ENCODE peak calls at places on chromosomes 3 and 15, in four cellular contexts. One of them, this sample, is unnamed. For H3K27me3, the result is how much of the 10 kb centered on the place peaks cover.

GRCh38 chr3:5330152-5330810 is 142.8 kb downstream of the EDEM1 start:
- DNase-seq in uterus: no peak
- DNase-seq in adrenal gland: no peak
- DNase-seq in transverse colon: no peak
- DNase-seq in this sample: no peak

GRCh38 chr3:128942161-128942952 is 51.5 kb downstream of the CFAP92 start:
- DNase-seq in uterus: no peak
- DNase-seq in adrenal gland: peak
- DNase-seq in transverse colon: no peak
- DNase-seq in this sample: no peak

GRCh38 chr15:74889882-74890768 is at the start of gene MPI:
- DNase-seq in uterus: peak
- DNase-seq in adrenal gland: peak
- DNase-seq in transverse colon: peak
- DNase-seq in this sample: peak

GRCh38 chr15:80804970-80805495 is 25.9 kb downstream of the CEMIP start:
- DNase-seq in uterus: no peak
- DNase-seq in adrenal gland: no peak
- DNase-seq in transverse colon: no peak
- DNase-seq in this sample: no peak

GRCh38 chr3:38549082-38549481 is 52.9 kb downstream of the EXOG start:
- DNase-seq in uterus: no peak
- DNase-seq in adrenal gland: peak
- DNase-seq in transverse colon: peak
- DNase-seq in this sample: no peak

GRCh38 chr3:138511990-138512389 is 77.6 kb downstream of the ESYT3 start:
- DNase-seq in uterus: no peak
- DNase-seq in adrenal gland: no peak
- DNase-seq in transverse colon: no peak
- DNase-seq in this sample: no peak

GRCh38 chr3:144821583-144821982 is 850.0 kb downstream of the DIPK2A start:
- DNase-seq in uterus: no peak
- DNase-seq in adrenal gland: no peak
- DNase-seq in transverse colon: no peak
- DNase-seq in this sample: no peak

GRCh38 chr3:172256101-172256687 is 192.1 kb downstream of the GHSR start:
- DNase-seq in uterus: peak
- DNase-seq in adrenal gland: peak
- DNase-seq in transverse colon: no peak
- DNase-seq in this sample: peak

GRCh38 chr3:51682526-51682925 is 11.5 kb downstream of the TEX264 start:
- DNase-seq in uterus: no peak
- DNase-seq in adrenal gland: no peak
- DNase-seq in transverse colon: no peak
- DNase-seq in this sample: no peak

GRCh38 chr3:188590556-188590955 is 436.6 kb downstream of the LPP start:
- DNase-seq in uterus: no peak
- DNase-seq in adrenal gland: no peak
- DNase-seq in transverse colon: no peak
- DNase-seq in this sample: no peak

GRCh38 chr15:74265046-74265639 is 29.0 kb downstream of the CCDC33 start:
- DNase-seq in uterus: no peak
- DNase-seq in adrenal gland: no peak
- DNase-seq in transverse colon: no peak
- DNase-seq in this sample: peak

GRCh38 chr15:58842713-58843396 is 71.8 kb downstream of the MINDY2 start:
- DNase-seq in uterus: no peak
- DNase-seq in adrenal gland: no peak
- DNase-seq in transverse colon: no peak
- DNase-seq in this sample: no peak

GRCh38 chr3:132232231-132232792 is 84.9 kb upstream of the ACP3 start:
- DNase-seq in uterus: no peak
- DNase-seq in adrenal gland: no peak
- DNase-seq in transverse colon: no peak
- DNase-seq in this sample: no peak

GRCh38 chr3:43177092-43177491 is 71.2 kb upstream of the POMGNT2 start:
- DNase-seq in uterus: no peak
- DNase-seq in adrenal gland: no peak
- DNase-seq in transverse colon: no peak
- DNase-seq in this sample: no peak

GRCh38 chr15:60799885-60800728 is 321.2 kb upstream of the ICE2 start:
- DNase-seq in uterus: no peak
- DNase-seq in adrenal gland: no peak
- DNase-seq in transverse colon: no peak
- DNase-seq in this sample: no peak

GRCh38 chr3:59273976-59274375 is 224.2 kb upstream of the CFAP20DC start:
- DNase-seq in uterus: no peak
- DNase-seq in adrenal gland: no peak
- DNase-seq in transverse colon: no peak
- DNase-seq in this sample: no peak

GRCh38 chr15:78353093-78353492 is 12.9 kb downstream of the CRABP1 start:
- DNase-seq in uterus: no peak
- DNase-seq in adrenal gland: no peak
- DNase-seq in transverse colon: no peak
- DNase-seq in this sample: no peak

GRCh38 chr3:156633335-156633734 is 41.1 kb upstream of the TIPARP start:
- DNase-seq in uterus: no peak
- DNase-seq in adrenal gland: peak
- DNase-seq in transverse colon: no peak
- DNase-seq in this sample: peak

GRCh38 chr3:52277972-52278509 is 408 bp downstream of the WDR82 start:
- DNase-seq in uterus: peak
- DNase-seq in adrenal gland: peak
- DNase-seq in transverse colon: no peak
- DNase-seq in this sample: peak

GRCh38 chr3:67790043-67790442 is 135.6 kb upstream of the SUCLG2 start:
- DNase-seq in uterus: no peak
- DNase-seq in adrenal gland: peak
- DNase-seq in transverse colon: peak
- DNase-seq in this sample: peak

GRCh38 chr3:141952611-141953010 is 76.2 kb downstream of the ATP1B3 start:
- DNase-seq in uterus: no peak
- DNase-seq in adrenal gland: no peak
- DNase-seq in transverse colon: no peak
- DNase-seq in this sample: no peak

GRCh38 chr3:126356373-126357298 is 572 bp downstream of the KLF15 start:
- DNase-seq in uterus: peak
- DNase-seq in adrenal gland: peak
- DNase-seq in transverse colon: peak
- DNase-seq in this sample: peak

GRCh38 chr15:49621327-49622210 is 721 bp downstream of the DTWD1 start:
- DNase-seq in uterus: no peak
- DNase-seq in adrenal gland: no peak
- DNase-seq in transverse colon: no peak
- DNase-seq in this sample: no peak

GRCh38 chr3:136962961-136963360 is 5.2 kb downstream of the IL20RB start:
- DNase-seq in uterus: no peak
- DNase-seq in adrenal gland: no peak
- DNase-seq in transverse colon: no peak
- DNase-seq in this sample: no peak

GRCh38 chr15:55873024-55873745 is 120.2 kb downstream of the NEDD4 start:
- DNase-seq in uterus: no peak
- DNase-seq in adrenal gland: no peak
- DNase-seq in transverse colon: no peak
- DNase-seq in this sample: no peak

GRCh38 chr3:184382326-184383032 is 2.6 kb downstream of the CHRD start:
- DNase-seq in uterus: no peak
- DNase-seq in adrenal gland: no peak
- DNase-seq in transverse colon: no peak
- DNase-seq in this sample: no peak

GRCh38 chr15:69973102-69973714 is 124.5 kb downstream of the TLE3 start:
- DNase-seq in uterus: no peak
- DNase-seq in adrenal gland: no peak
- DNase-seq in transverse colon: no peak
- DNase-seq in this sample: no peak

GRCh38 chr15:50979041-50979440 is 70.6 kb downstream of the AP4E1 start:
- DNase-seq in uterus: no peak
- DNase-seq in adrenal gland: no peak
- DNase-seq in transverse colon: no peak
- DNase-seq in this sample: no peak

GRCh38 chr15:77749236-77749997 is 116.7 kb upstream of the LINGO1 start:
- DNase-seq in uterus: no peak
- DNase-seq in adrenal gland: no peak
- DNase-seq in transverse colon: no peak
- DNase-seq in this sample: no peak

GRCh38 chr3:184192889-184193288 is 6.9 kb downstream of the ABCF3 start:
- DNase-seq in uterus: no peak
- DNase-seq in adrenal gland: no peak
- DNase-seq in transverse colon: no peak
- DNase-seq in this sample: no peak

GRCh38 chr15:63603516-63603915 is 6.3 kb downstream of the FBXL22 start:
- DNase-seq in uterus: no peak
- DNase-seq in adrenal gland: no peak
- DNase-seq in transverse colon: no peak
- DNase-seq in this sample: no peak

GRCh38 chr15:36632196-36632595 is 52.8 kb downstream of the CDIN1 start:
- DNase-seq in uterus: no peak
- DNase-seq in adrenal gland: no peak
- DNase-seq in transverse colon: no peak
- DNase-seq in this sample: no peak

GRCh38 chr3:39809995-39810595 is 686 bp downstream of the MYRIP start:
- DNase-seq in uterus: no peak
- DNase-seq in adrenal gland: no peak
- DNase-seq in transverse colon: no peak
- DNase-seq in this sample: no peak
- H3K27me3 ChIP-seq in uterus: under half
- H3K27me3 ChIP-seq in adrenal gland: under half
- H3K27me3 ChIP-seq in transverse colon: half or more
- H3K27me3 ChIP-seq in this sample: under half

GRCh38 chr15:67836477-67836876 is 3.4 kb downstream of the RNU6-1 start:
- DNase-seq in uterus: peak
- DNase-seq in adrenal gland: peak
- DNase-seq in transverse colon: peak
- DNase-seq in this sample: peak

GRCh38 chr15:67834593-67835348 is 5.1 kb downstream of the RNU6-1 start:
- DNase-seq in uterus: no peak
- DNase-seq in adrenal gland: no peak
- DNase-seq in transverse colon: peak
- DNase-seq in this sample: no peak

GRCh38 chr15:67836955-67837354 is 2.9 kb downstream of the RNU6-1 start:
- DNase-seq in uterus: no peak
- DNase-seq in adrenal gland: no peak
- DNase-seq in transverse colon: no peak
- DNase-seq in this sample: no peak

GRCh38 chr15:67835349-67836133 is 4.3 kb downstream of the RNU6-1 start:
- DNase-seq in uterus: no peak
- DNase-seq in adrenal gland: no peak
- DNase-seq in transverse colon: no peak
- DNase-seq in this sample: no peak

GRCh38 chr15:67836134-67836455 is 3.8 kb downstream of the RNU6-1 start:
- DNase-seq in uterus: no peak
- DNase-seq in adrenal gland: no peak
- DNase-seq in transverse colon: no peak
- DNase-seq in this sample: no peak
- H3K27ac ChIP-seq in uterus: no peak
- H3K27ac ChIP-seq in adrenal gland: no peak
- H3K27ac ChIP-seq in transverse colon: no peak
- H3K27ac ChIP-seq in this sample: no peak

DNA sequence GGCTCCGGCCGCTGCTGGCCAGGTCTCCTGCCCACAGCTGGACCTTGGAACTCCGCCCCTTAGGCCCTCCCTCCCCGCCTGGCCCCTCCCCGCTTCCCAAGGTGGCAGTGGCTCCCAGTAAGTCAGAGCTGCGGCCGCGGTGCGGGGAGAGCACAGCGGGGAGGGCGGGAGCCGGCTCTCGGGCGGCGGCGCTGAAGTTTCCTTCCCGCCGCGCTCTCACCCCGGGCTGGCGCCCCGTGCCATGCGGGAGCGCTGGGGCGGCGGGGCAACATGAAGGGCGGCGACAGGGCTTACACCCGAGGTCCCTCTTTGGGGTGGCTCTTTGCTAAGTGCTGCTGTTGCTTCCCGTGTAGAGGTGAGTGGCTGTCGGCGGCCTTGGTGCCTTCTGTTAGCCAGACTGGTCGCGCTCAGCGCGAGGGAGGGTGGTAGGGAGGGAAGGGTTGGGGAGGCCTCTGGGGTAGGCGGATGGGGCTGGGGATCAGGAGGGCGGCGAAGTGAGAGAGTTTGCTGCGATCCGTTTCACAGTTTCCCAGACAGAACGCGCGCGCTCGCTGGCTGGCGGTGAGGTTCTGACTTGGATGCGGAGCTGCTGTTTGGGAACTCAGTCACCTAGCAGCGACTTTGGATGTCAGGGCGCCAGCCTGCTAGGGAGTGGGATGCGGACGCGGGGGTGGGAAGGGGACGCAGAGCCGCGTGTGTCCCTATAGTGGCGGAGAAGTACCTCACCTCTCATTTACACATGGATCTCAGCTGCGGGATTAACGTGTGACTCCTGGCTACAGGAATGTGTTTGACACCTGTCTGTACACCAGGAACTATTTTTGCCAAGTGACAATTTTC is 145.5 kb upstream of the UMPS start:
- DNase-seq in uterus: peak
- DNase-seq in adrenal gland: peak
- DNase-seq in transverse colon: peak
- DNase-seq in this sample: peak
- TF ChIP-seq POLR2A in uterus: peak
- TF ChIP-seq POLR2A in adrenal gland: peak
- TF ChIP-seq POLR2A in transverse colon: peak
- TF ChIP-seq POLR2A in this sample: no peak

GRCh38 chr3:14317057-14317553 is 85.3 kb upstream of the SLC6A6 start:
- DNase-seq in uterus: no peak
- DNase-seq in adrenal gland: no peak
- DNase-seq in transverse colon: no peak
- DNase-seq in this sample: no peak

GRCh38 chr3:14307953-14308352 is 94.5 kb upstream of the SLC6A6 start:
- DNase-seq in uterus: no peak
- DNase-seq in adrenal gland: no peak
- DNase-seq in transverse colon: no peak
- DNase-seq in this sample: no peak

GRCh38 chr3:14311722-14312121 is 90.7 kb upstream of the SLC6A6 start:
- DNase-seq in uterus: no peak
- DNase-seq in adrenal gland: no peak
- DNase-seq in transverse colon: no peak
- DNase-seq in this sample: no peak

GRCh38 chr3:14312375-14312774 is 90.0 kb upstream of the SLC6A6 start:
- DNase-seq in uterus: no peak
- DNase-seq in adrenal gland: no peak
- DNase-seq in transverse colon: no peak
- DNase-seq in this sample: no peak
- H3K27me3 ChIP-seq in uterus: under half
- H3K27me3 ChIP-seq in adrenal gland: under half
- H3K27me3 ChIP-seq in transverse colon: under half
- H3K27me3 ChIP-seq in this sample: under half

GRCh38 chr15:89472785-89473256 is 23.6 kb downstream of the RHCG start:
- DNase-seq in uterus: no peak
- DNase-seq in adrenal gland: peak
- DNase-seq in transverse colon: peak
- DNase-seq in this sample: peak

GRCh38 chr15:89469331-89470107 is 26.9 kb downstream of the RHCG start:
- DNase-seq in uterus: no peak
- DNase-seq in adrenal gland: no peak
- DNase-seq in transverse colon: no peak
- DNase-seq in this sample: no peak
- H3K27ac ChIP-seq in uterus: no peak
- H3K27ac ChIP-seq in adrenal gland: no peak
- H3K27ac ChIP-seq in transverse colon: no peak
- H3K27ac ChIP-seq in this sample: no peak

This sample was measured in testis.